ENCODE peak calls at places on chromosomes 3 and 15, in nine cellular contexts. A, P, H, K, L, N, E, G and V are unnamed samples.
A peak's percentile ranks its signal among the peaks of the same experiment; 100 is the strongest.

GRCh38 chr3:57227930-57228733 is 603 bp downstream of the APPL1 start:
- DNase-seq in A (peak; percentile 61), P (peak; percentile 71), H (peak; percentile 27), K (peak; percentile 49), L (peak; percentile 63), N (peak; percentile 69), E (no peak), G (peak; percentile 36), V (peak; percentile 44)

GRCh38 chr3:126439346-126439967 is 36.2 kb downstream of the ZXDC start:
- DNase-seq in A (peak; percentile 54), P (no peak), H (no peak), K (no peak), L (no peak), N (no peak), E (no peak), G (no peak), V (no peak)

GRCh38 chr3:143963946-143964345 is 7.7 kb upstream of the DIPK2A start:
- DNase-seq in A (no peak), P (no peak), H (no peak), K (no peak), L (peak; percentile 7), N (no peak), E (no peak), G (no peak), V (peak; percentile 52)

GRCh38 chr3:134487406-134487805 is 1.5 kb downstream of the CEP63 start:
- DNase-seq in A (no peak), P (no peak), H (no peak), K (no peak), L (no peak), N (no peak), E (no peak), G (no peak), V (no peak)

GRCh38 chr15:43383070-43383469 is 12.2 kb downstream of the TUBGCP4 start:
- DNase-seq in A (no peak), P (peak; percentile 50), H (no peak), K (no peak), L (no peak), N (no peak), E (no peak), G (peak; percentile 19), V (no peak)

GRCh38 chr3:110293660-110294059 is 778.0 kb upstream of the NECTIN3 start:
- DNase-seq in A (no peak), P (no peak), H (no peak), K (peak; percentile 11), L (no peak), N (no peak), E (no peak), G (no peak), V (peak; percentile 55)

GRCh38 chr3:127535106-127535785 is 55.3 kb downstream of the TPRA1 start:
- DNase-seq in A (no peak), P (no peak), H (no peak), K (no peak), L (no peak), N (no peak), E (no peak), G (no peak), V (no peak)

GRCh38 chr3:110166791-110167190 is 829.4 kb upstream of the DPPA4 start:
- DNase-seq in A (no peak), P (no peak), H (no peak), K (no peak), L (no peak), N (no peak), E (no peak), G (no peak), V (no peak)

GRCh38 chr3:10285742-10286524 is 6.8 kb downstream of the GHRL start:
- DNase-seq in A (no peak), P (no peak), H (no peak), K (no peak), L (no peak), N (no peak), E (no peak), G (no peak), V (peak; percentile 16)

GRCh38 chr15:100821327-100821726 is 58.3 kb upstream of the ALDH1A3 start:
- DNase-seq in A (no peak), P (no peak), H (no peak), K (no peak), L (no peak), N (no peak), E (no peak), G (no peak), V (no peak)

GRCh38 chr15:56918046-56918906 is at the start of gene TCF12:
- DNase-seq in A (peak; percentile 88), P (peak; percentile 97), H (peak; percentile 92), K (peak; percentile 95), L (peak; percentile 98), N (peak; percentile 98), E (peak; percentile 90), G (peak; percentile 98), V (peak; percentile 94)
- TF ChIP-seq CTCF in A (peak; percentile 65), P (peak; percentile 31), H (no peak), K (peak; percentile 66), L (peak; percentile 22), N (peak; percentile 48), E (peak; percentile 39), G (peak; percentile 41), V (peak; percentile 54)

GRCh38 chr3:186930143-186930638 is at the start of gene ST6GAL1:
- DNase-seq in A (peak; percentile 81), P (peak; percentile 63), H (peak; percentile 88), K (peak; percentile 58), L (peak; percentile 82), N (peak; percentile 63), E (no peak), G (no peak), V (peak; percentile 66)

GRCh38 chr3:186930639-186931486 is 537 bp downstream of the ST6GAL1 start:
- DNase-seq in A (no peak), P (peak; percentile 63), H (peak; percentile 82), K (peak; percentile 57), L (peak; percentile 66), N (peak; percentile 59), E (no peak), G (peak; percentile 12), V (peak; percentile 37)

GRCh38 chr3:186933801-186934200 is 3.5 kb downstream of the ST6GAL1 start:
- DNase-seq in A (no peak), P (no peak), H (no peak), K (no peak), L (no peak), N (no peak), E (no peak), G (no peak), V (no peak)

GRCh38 chr3:186931487-186932280 is 1.4 kb downstream of the ST6GAL1 start:
- DNase-seq in A (no peak), P (peak; percentile 56), H (no peak), K (peak; percentile 61), L (peak; percentile 14), N (peak; percentile 38), E (peak; percentile 16), G (no peak), V (peak; percentile 60)

GRCh38 chr3:186932281-186933181 is 2.2 kb downstream of the ST6GAL1 start:
- DNase-seq in A (no peak), P (peak; percentile 12), H (no peak), K (peak; percentile 15), L (peak; percentile 52), N (no peak), E (no peak), G (no peak), V (no peak)
- H3K4me3 ChIP-seq in A (peak overlapping the region; percentile 82), P (no peak overlapping the region), H (no peak overlapping the region), K (peak overlapping the region; percentile 89), L (peak overlapping the region; percentile 85), N (peak overlapping the region; percentile 79), E (peak overlapping the region; percentile 71), G (no peak overlapping the region), V (peak overlapping the region; percentile 68)

GRCh38 chr15:96028620-96029019 is 301.9 kb upstream of the NR2F2 start:
- DNase-seq in A (no peak), P (no peak), H (no peak), K (no peak), L (no peak), N (no peak), E (no peak), G (no peak), V (no peak)
- TF ChIP-seq CTCF in A (no peak), P (no peak), H (no peak), K (no peak), L (no peak), N (no peak), E (no peak), G (no peak), V (no peak)

GRCh38 chr3:48185129-48185528 is 3.1 kb downstream of the CDC25A start:
- DNase-seq in A (no peak), P (no peak), H (no peak), K (no peak), L (no peak), N (no peak), E (no peak), G (no peak), V (no peak)

GRCh38 chr3:48187579-48188265 is 495 bp downstream of the CDC25A start:
- DNase-seq in A (no peak), P (peak; percentile 82), H (peak; percentile 17), K (no peak), L (peak; percentile 63), N (no peak), E (no peak), G (no peak), V (peak; percentile 12)

GRCh38 chr3:48189321-48189720 is 1.1 kb upstream of the CDC25A start:
- DNase-seq in A (no peak), P (no peak), H (peak; percentile 21), K (no peak), L (no peak), N (no peak), E (no peak), G (no peak), V (no peak)

GRCh38 chr3:48188266-48189201 is at the start of gene CDC25A:
- DNase-seq in A (peak; percentile 97), P (peak; percentile 99), H (peak; percentile 99), K (peak; percentile 98), L (peak; percentile 99), N (peak; percentile 99), E (peak; percentile 98), G (peak; percentile 98), V (peak; percentile 98)

DNA sequence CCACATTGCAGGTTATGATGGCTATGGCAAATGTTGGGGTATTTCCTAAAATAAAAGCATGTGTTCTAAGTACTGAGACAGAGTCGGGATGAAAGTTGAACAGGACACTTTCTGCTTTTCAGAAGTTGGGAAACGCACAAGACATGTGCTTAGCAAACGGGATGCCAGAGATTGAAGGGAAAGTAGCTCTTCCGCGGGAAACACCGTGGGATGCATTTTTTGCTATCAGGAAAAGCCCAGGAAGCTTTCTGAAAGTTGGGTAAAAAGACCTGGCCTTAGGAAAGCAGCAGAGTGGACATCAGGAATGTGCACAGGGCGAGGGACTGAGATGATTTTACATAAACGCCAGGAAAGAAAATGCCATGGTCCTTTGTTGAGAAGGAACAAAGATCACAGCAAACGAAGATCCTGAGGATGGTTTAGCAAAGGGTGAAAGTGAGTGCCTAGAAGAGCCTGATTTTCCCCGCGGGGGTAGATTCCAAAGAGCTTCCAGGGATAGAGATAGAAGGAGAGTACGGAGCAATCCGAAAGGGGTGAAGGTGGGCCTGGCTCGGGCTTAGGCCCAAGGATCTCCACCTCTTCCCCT is 1.1 kb downstream of the CDC25A start:
- DNase-seq in A (no peak), P (peak; percentile 38), H (no peak), K (peak; percentile 16), L (peak; percentile 33), N (peak; percentile 15), E (no peak), G (peak; percentile 17), V (peak; percentile 11)
- H3K4me3 ChIP-seq in A (peak overlapping the region; percentile 58), P (peak overlapping the region; percentile 87), H (peak overlapping the region; percentile 95), K (peak overlapping the region; percentile 89), L (peak overlapping the region; percentile 79), N (peak overlapping the region; percentile 81), E (peak overlapping the region; percentile 79), G (peak overlapping the region; percentile 89), V (peak overlapping the region; percentile 78)

GRCh38 chr3:141729240-141729639 is 8.9 kb upstream of the RNF7 start:
- DNase-seq in A (no peak), P (no peak), H (no peak), K (no peak), L (no peak), N (no peak), E (no peak), G (no peak), V (no peak)
- TF ChIP-seq CTCF in A (no peak), P (no peak), H (no peak), K (no peak), L (no peak), N (no peak), E (no peak), G (peak; percentile 8), V (peak; percentile 13)